ENCODE peak calls at places on chromosome 4, in six cellular contexts. I is heart right ventricle, G is lung, O is astrocyte, T is fibroblast of lung, Q is RWPE1. L is an unnamed sample.

GRCh38 chr4:24675723-24676122 is 91.4 kb upstream of the DHX15 start:
- DNase-seq in T (no peak), O (no peak), G (no peak), Q (no peak), I (no peak), L (no peak)

GRCh38 chr4:184755278-184755677 is 21.4 kb upstream of the CENPU start:
- DNase-seq in O (peak), G (no peak), T (peak), Q (peak), I (no peak), L (peak)

GRCh38 chr4:76943129-76943620 is 6.4 kb upstream of the SEPTIN11 start:
- DNase-seq in T (peak), O (peak), I (no peak), Q (peak), G (no peak), L (peak)

GRCh38 chr4:76948441-76949292 is 885 bp upstream of the SEPTIN11 start:
- DNase-seq in Q (peak), T (peak), I (peak), O (peak), G (peak), L (peak)

GRCh38 chr4:184102488-184102887 is 115.2 kb downstream of the ENPP6 start:
- DNase-seq in I (no peak), G (no peak), T (no peak), O (no peak), Q (no peak), L (no peak)

GRCh38 chr4:94277539-94277938 is 65.1 kb downstream of the HPGDS start:
- DNase-seq in O (no peak), I (no peak), G (no peak), Q (no peak), T (no peak), L (no peak)

GRCh38 chr4:140858897-140859296 is 102.7 kb upstream of the TBC1D9 start:
- DNase-seq in I (no peak), G (no peak), T (peak), O (peak), Q (no peak), L (no peak)

GRCh38 chr4:185020293-185020808 is 2.1 kb downstream of the HELT start:
- DNase-seq in T (no peak), I (no peak), Q (no peak), G (no peak), O (peak), L (no peak)

GRCh38 chr4:57023104-57023503 is 44.4 kb downstream of the POLR2B start:
- DNase-seq in T (peak), G (no peak), O (peak), Q (peak), I (no peak), L (peak)

GRCh38 chr4:57504139-57504538 is 394.0 kb upstream of the IGFBP7 start:
- DNase-seq in I (no peak), G (no peak), T (no peak), Q (no peak), O (no peak), L (no peak)

GRCh38 chr4:80788798-80789197 is 241.7 kb upstream of the BMP3 start:
- DNase-seq in T (peak), I (no peak), O (peak), Q (no peak), G (no peak), L (no peak)

GRCh38 chr4:172865531-172866127 is 303.0 kb upstream of the GALNT7 start:
- DNase-seq in Q (no peak), O (no peak), G (no peak), I (no peak), T (no peak), L (no peak)

GRCh38 chr4:107760281-107760947 is 40.4 kb upstream of the PAPSS1 start:
- DNase-seq in Q (peak), O (no peak), G (no peak), I (peak), T (no peak), L (no peak)

GRCh38 chr4:81723927-81724587 is 252.3 kb upstream of the RASGEF1B start:
- DNase-seq in Q (no peak), O (no peak), G (no peak), T (no peak), I (no peak), L (no peak)

GRCh38 chr4:4995103-4995761 is 24.0 kb downstream of the CYTL1 start:
- DNase-seq in O (peak), Q (peak), T (peak), G (peak), I (peak), L (peak)

GRCh38 chr4:78569291-78569821 is 17.8 kb downstream of the ANXA3 start:
- DNase-seq in Q (peak), I (no peak), G (no peak), T (peak), O (peak), L (peak)

GRCh38 chr4:75939890-75940691 is 722 bp downstream of the NAAA start:
- DNase-seq in Q (peak), I (peak), G (peak), O (peak), T (peak), L (peak)

GRCh38 chr4:150501983-150502382 is 80.0 kb upstream of the MAB21L2 start:
- DNase-seq in Q (no peak), O (peak), G (no peak), T (peak), I (no peak), L (peak)

GRCh38 chr4:48300004-48300403 is 30.4 kb upstream of the TEC start:
- DNase-seq in I (no peak), O (peak), G (no peak), Q (no peak), T (peak), L (peak)

GRCh38 chr4:3342182-3342854 is 49.5 kb downstream of the RGS12 start:
- DNase-seq in G (no peak), Q (no peak), O (peak), I (no peak), T (peak), L (peak)

GRCh38 chr4:5808081-5808741 is 84.7 kb downstream of the CRMP1 start:
- DNase-seq in T (peak), I (no peak), Q (no peak), O (no peak), G (no peak), L (no peak)

GRCh38 chr4:169253087-169253675 is 17.6 kb downstream of the SH3RF1 start:
- DNase-seq in O (peak), G (no peak), Q (no peak), I (no peak), T (peak), L (no peak)

GRCh38 chr4:6031831-6032230 is 13.6 kb upstream of the C4orf50 start:
- DNase-seq in G (no peak), T (no peak), O (no peak), Q (no peak), I (no peak), L (no peak)

GRCh38 chr4:127134490-127134889 is 498.3 kb upstream of the INTU start:
- DNase-seq in G (no peak), T (no peak), O (no peak), Q (no peak), I (no peak), L (no peak)

GRCh38 chr4:87375719-87376291 is 15.2 kb downstream of the HSD17B11 start:
- DNase-seq in G (no peak), O (peak), T (peak), Q (peak), I (no peak), L (peak)

GRCh38 chr4:156638925-156639605 is 332.5 kb downstream of the PDGFC start:
- DNase-seq in I (no peak), T (peak), O (peak), G (no peak), Q (no peak), L (peak)

GRCh38 chr4:14871676-14872430 is 130.4 kb upstream of the CPEB2 start:
- DNase-seq in I (no peak), G (no peak), O (no peak), T (no peak), Q (peak), L (no peak)

GRCh38 chr4:5747746-5748365 is 36.9 kb downstream of the EVC start:
- DNase-seq in G (no peak), I (no peak), T (peak), Q (peak), O (peak), L (peak)

GRCh38 chr4:47836655-47837581 is 949 bp downstream of the CORIN start:
- DNase-seq in T (peak), I (peak), G (peak), Q (peak), O (peak), L (peak)

GRCh38 chr4:70637239-70637920 is 8.8 kb downstream of the ENAM start:
- DNase-seq in T (no peak), O (no peak), Q (no peak), G (no peak), I (no peak), L (no peak)

GRCh38 chr4:56313132-56313531 is 74.2 kb downstream of the AASDH start:
- DNase-seq in Q (no peak), G (no peak), O (no peak), T (no peak), I (no peak), L (no peak)

GRCh38 chr4:105637409-105638258 is 70.9 kb downstream of the INTS12 start:
- DNase-seq in G (peak), I (peak), Q (no peak), T (peak), O (peak), L (no peak)

GRCh38 chr4:101037938-101038413 is 309.4 kb downstream of the PPP3CA start:
- DNase-seq in G (no peak), T (peak), I (no peak), Q (no peak), O (no peak), L (peak)

GRCh38 chr4:8192748-8193738 is 6.0 kb upstream of the SH3TC1 start:
- DNase-seq in O (peak), G (peak), I (no peak), T (peak), Q (peak), L (no peak)

GRCh38 chr4:186719925-186720694 is 3.5 kb downstream of the FAT1 start:
- DNase-seq in Q (no peak), T (peak), G (no peak), I (no peak), O (no peak), L (no peak)
- TF ChIP-seq CTCF in Q (peak), T (peak), G (no peak), I (peak), O (peak), L (peak)

GRCh38 chr4:188783160-188783559 is 643.9 kb downstream of the TRIML1 start:
- DNase-seq in G (no peak), I (no peak), O (no peak), T (no peak), Q (no peak), L (no peak)
- TF ChIP-seq CTCF in G (no peak), I (no peak), O (no peak), T (no peak), Q (no peak), L (no peak)

DNA sequence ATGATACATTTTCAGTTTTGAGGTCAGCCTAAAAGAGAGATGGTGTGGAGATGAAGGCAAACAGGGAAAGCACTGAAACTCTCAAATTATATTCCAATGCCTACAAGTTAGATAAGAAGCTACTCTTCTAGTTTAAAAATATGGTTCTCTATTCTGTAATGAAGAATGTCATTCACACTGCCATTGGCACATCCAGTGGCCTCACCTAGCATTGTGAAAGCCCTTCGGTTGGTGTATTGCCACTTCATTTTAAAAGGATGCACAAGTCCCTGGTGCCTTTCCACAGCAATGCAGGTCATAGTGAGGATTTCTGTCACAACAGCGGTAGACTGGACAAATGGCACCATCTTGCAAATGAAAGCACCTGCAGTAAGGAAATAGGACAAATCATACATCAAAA is 40.6 kb downstream of the QRFPR start:
- DNase-seq in G (no peak), Q (no peak), T (no peak), O (no peak), I (no peak), L (no peak)
- TF ChIP-seq CTCF in G (no peak), Q (no peak), T (no peak), O (no peak), I (no peak), L (no peak)

GRCh38 chr4:175443547-175443946 is 368.5 kb downstream of the GPM6A start:
- DNase-seq in T (no peak), Q (no peak), I (no peak), O (no peak), G (no peak), L (no peak)
- TF ChIP-seq CTCF in T (peak), Q (no peak), I (no peak), O (peak), G (no peak), L (peak)

DNA sequence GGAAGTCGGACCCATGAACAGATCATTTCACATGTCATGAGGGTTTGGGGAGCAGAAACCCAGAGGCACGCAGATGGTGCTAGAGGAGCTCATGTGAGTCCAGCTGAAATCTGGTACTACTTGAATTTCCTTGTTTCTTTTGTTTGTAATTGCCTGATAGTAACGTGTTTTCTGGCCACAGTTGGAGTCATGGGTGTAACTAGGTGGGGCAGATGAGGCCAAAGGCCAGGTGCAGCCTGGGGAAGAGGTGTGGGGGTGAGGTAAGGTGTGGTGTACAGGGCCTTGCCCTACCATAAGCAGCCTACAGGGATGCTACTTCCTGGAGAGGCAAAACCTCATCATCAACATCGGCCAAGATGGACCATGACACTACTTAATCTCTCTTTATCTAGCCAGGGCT is 271.4 kb downstream of the PTTG2 start:
- DNase-seq in O (no peak), T (no peak), Q (no peak), G (no peak), I (no peak), L (no peak)
- TF ChIP-seq CTCF in O (no peak), T (no peak), Q (no peak), G (no peak), I (no peak), L (no peak)

GRCh38 chr4:110589297-110589696 is 33.6 kb downstream of the PITX2 start:
- DNase-seq in I (no peak), G (no peak), O (no peak), Q (no peak), T (no peak), L (peak)
- TF ChIP-seq CTCF in I (no peak), G (no peak), O (peak), Q (peak), T (no peak), L (peak)

DNA sequence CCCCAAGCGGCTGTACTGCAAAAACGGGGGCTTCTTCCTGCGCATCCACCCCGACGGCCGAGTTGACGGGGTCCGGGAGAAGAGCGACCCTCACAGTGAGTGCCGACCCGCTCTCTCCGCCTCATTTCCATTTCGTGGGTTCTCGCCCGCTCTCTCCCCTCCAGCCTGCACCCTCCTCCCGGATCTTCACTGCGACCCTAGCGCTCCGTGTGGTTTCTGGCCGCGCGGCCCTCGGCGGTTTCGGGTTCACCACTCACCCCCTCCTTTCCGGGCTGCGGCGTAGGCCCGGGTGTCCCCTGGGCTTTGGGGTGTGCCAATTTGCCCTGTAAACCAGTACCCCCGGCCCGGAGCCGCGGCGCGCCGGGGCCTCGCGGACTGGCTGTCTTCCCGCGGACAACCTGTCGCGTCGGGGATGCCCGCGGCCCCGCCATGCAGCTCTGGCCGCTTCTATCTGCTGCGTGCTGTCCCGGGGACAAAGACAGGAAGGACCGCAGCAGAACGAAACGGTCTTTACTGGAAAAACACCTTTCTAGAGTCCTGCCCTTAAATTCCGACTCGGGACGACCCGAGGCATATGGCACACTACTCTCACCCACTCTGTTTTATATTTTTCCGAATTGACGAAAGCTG is 742 bp downstream of the FGF2 start:
- DNase-seq in Q (peak), G (no peak), T (peak), I (peak), O (no peak), L (no peak)
- TF ChIP-seq CTCF in Q (no peak), G (no peak), T (peak), I (peak), O (no peak), L (no peak)

GRCh38 chr4:16764622-16765021 is 133.8 kb downstream of the LDB2 start:
- DNase-seq in O (no peak), T (peak), Q (no peak), I (no peak), G (no peak), L (no peak)

GRCh38 chr4:16770887-16771286 is 127.6 kb downstream of the LDB2 start:
- DNase-seq in O (peak), T (peak), Q (no peak), G (no peak), I (no peak), L (no peak)

GRCh38 chr4:16767251-16767650 is 131.2 kb downstream of the LDB2 start:
- DNase-seq in Q (no peak), G (no peak), T (no peak), I (no peak), O (no peak), L (no peak)

GRCh38 chr4:16765549-16765948 is 132.9 kb downstream of the LDB2 start:
- DNase-seq in O (peak), I (no peak), T (peak), G (no peak), Q (no peak), L (no peak)

DNA sequence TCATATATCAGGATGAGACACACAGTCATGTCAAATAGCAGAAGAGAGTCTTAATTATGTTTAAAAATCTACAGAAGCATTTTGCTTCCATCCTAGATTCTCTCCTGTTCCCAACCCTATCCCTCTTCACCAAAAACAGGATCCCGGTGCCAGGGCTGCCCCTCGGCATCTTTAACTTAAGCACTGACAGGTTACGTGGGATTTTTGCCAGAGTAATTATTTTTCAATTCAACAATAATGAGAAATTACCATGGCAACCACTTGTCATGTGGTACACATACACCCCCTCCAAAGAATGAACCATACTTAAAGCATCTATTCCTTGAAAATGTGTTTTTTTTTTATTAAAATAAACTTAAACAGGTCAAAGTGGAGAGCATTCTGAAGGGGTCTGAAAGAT is 130.6 kb downstream of the LDB2 start:
- DNase-seq in G (no peak), T (no peak), I (no peak), Q (no peak), O (no peak), L (no peak)
- TF ChIP-seq CTCF in G (no peak), T (no peak), I (no peak), Q (no peak), O (no peak), L (no peak)

GRCh38 chr4:114208747-114209146 is 229.3 kb upstream of the ARSJ start:
- DNase-seq in Q (no peak), G (no peak), T (peak), O (peak), I (no peak), L (peak)
- TF ChIP-seq CTCF in Q (no peak), G (no peak), T (no peak), O (no peak), I (no peak), L (peak)

L was measured in HFFc6.